ENCODE peak calls at places on chromosome 22, in nine cellular contexts. Z, A, B, H, J, S, T, M and K are unnamed samples.

GRCh38 chr22:46366327-46366731 is 30.8 kb downstream of the TRMU start:
- DNase-seq in Z (no peak), A (no peak), B (no peak), H (no peak), J (no peak), S (no peak), T (no peak), M (no peak), K (no peak)

GRCh38 chr22:48692734-48693376 is 1134.8 kb downstream of the BRD1 start:
- DNase-seq in Z (no peak), A (no peak), B (no peak), H (no peak), J (no peak), S (no peak), T (no peak), M (no peak), K (no peak)

GRCh38 chr22:37014835-37015586 is 4.2 kb downstream of the TST start:
- DNase-seq in Z (no peak), A (no peak), B (no peak), H (no peak), J (no peak), S (no peak), T (no peak), M (no peak), K (no peak)

GRCh38 chr22:20080445-20080775 is 369 bp downstream of the DGCR8 start:
- DNase-seq in Z (peak), A (peak), B (peak), H (peak), J (peak), S (peak), T (peak), M (peak), K (peak)

GRCh38 chr22:37830093-37830842 is 7.1 kb downstream of the GALR3 start:
- DNase-seq in Z (no peak), A (no peak), B (no peak), H (no peak), J (no peak), S (no peak), T (no peak), M (no peak), K (no peak)

GRCh38 chr22:44003016-44003775 is 20.9 kb upstream of the PARVB start:
- DNase-seq in Z (no peak), A (no peak), B (no peak), H (no peak), J (no peak), S (no peak), T (no peak), M (no peak), K (no peak)

GRCh38 chr22:43510226-43511070 is 98.6 kb downstream of the MPPED1 start:
- DNase-seq in Z (no peak), A (no peak), B (no peak), H (no peak), J (no peak), S (no peak), T (no peak), M (no peak), K (no peak)

GRCh38 chr22:49010086-49010863 is 817.4 kb downstream of the BRD1 start:
- DNase-seq in Z (no peak), A (no peak), B (no peak), H (no peak), J (peak), S (no peak), T (no peak), M (no peak), K (no peak)

GRCh38 chr22:43136255-43136654 is 6.9 kb downstream of the MCAT start:
- DNase-seq in Z (no peak), A (peak), B (no peak), H (peak), J (peak), S (no peak), T (peak), M (peak), K (no peak)

GRCh38 chr22:18044548-18045271 is 20.3 kb upstream of the MICAL3 start:
- DNase-seq in Z (peak), A (no peak), B (peak), H (no peak), J (no peak), S (no peak), T (peak), M (no peak), K (no peak)
- TF ChIP-seq CTCF in Z (no peak), A (no peak), B (no peak), H (no peak), J (no peak), S (no peak), T (no peak), M (no peak), K (no peak)

GRCh38 chr22:45103756-45104155 is 60.0 kb upstream of the NUP50 start:
- DNase-seq in Z (no peak), A (no peak), B (no peak), H (peak), J (peak), S (no peak), T (no peak), M (no peak), K (no peak)
- TF ChIP-seq CTCF in Z (no peak), A (no peak), B (peak), H (no peak), J (peak), S (no peak), T (peak), M (no peak), K (peak)

GRCh38 chr22:39259698-39260097 is 14.9 kb upstream of the PDGFB start:
- DNase-seq in Z (no peak), A (no peak), B (no peak), H (no peak), J (no peak), S (no peak), T (no peak), M (no peak), K (no peak)
- TF ChIP-seq CTCF in Z (no peak), A (no peak), B (no peak), H (no peak), J (no peak), S (no peak), T (no peak), M (no peak), K (no peak)

GRCh38 chr22:39530692-39531331 is 1.7 kb downstream of the RPS19BP1 start:
- DNase-seq in Z (no peak), A (no peak), B (peak), H (no peak), J (no peak), S (peak), T (peak), M (peak), K (no peak)
- TF ChIP-seq CTCF in Z (no peak), A (peak), B (peak), H (no peak), J (no peak), S (peak), T (peak), M (peak), K (peak)

DNA sequence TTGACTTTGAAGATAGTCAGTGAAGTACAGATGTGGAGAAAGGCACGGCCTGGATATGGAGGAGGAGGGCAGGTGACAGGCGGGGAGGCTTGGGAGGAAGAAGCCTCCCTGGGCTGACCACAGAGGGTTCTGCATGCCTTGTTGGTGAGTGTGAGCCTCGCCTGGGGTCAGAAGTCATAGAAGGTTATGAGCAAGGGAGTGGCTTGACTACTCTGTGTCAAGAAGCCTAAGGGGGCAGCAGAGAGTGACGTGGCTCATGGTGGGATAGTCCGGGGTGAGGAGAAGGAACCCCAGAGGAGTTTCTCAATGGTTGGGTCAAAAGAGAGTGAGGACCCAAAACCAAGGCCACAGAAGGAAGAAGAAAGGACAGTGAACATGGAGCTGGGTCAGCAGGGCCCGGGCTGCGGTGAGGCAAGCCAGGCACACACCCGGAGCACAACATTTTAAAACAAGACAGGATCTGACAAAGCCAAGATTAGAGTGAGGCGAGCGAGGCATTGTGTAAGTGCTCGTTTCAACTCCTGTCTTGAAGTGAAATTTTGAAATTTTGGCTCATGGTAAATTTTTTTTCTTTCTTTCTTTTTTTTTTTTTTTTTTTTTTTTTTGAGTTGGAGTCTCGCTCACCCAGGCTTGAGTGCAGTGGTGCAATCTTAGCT is 31.9 kb downstream of the PDGFB start:
- DNase-seq in Z (no peak), A (peak), B (no peak), H (no peak), J (peak), S (peak), T (no peak), M (no peak), K (peak)
- TF ChIP-seq CTCF in Z (no peak), A (peak), B (peak), H (no peak), J (peak), S (no peak), T (no peak), M (no peak), K (peak)